ENCODE peak calls at places on chromosome 20, in nine cellular contexts. R is fibroblast of lung, O is psoas muscle, L is NCI-H2029, B is foreskin keratinocyte, N is amygdala, E is ecto neural progenitor cell, V is kidney, P is ovary. D is an unnamed sample.
A peak's percentile ranks its signal among the peaks of the same experiment; 100 is the strongest.

GRCh38 chr20:47272893-47273590 is 83.5 kb downstream of the ZMYND8 start:
- DNase-seq in B (peak; percentile 56), R (peak; percentile 69), O (no peak), L (peak; percentile 54), V (no peak), N (no peak), P (peak; percentile 46), E (no peak), D (no peak)

GRCh38 chr20:35166242-35166830 is 5.5 kb upstream of the PROCR start:
- DNase-seq in P (peak; percentile 58), L (no peak), B (no peak), N (no peak), V (peak; percentile 86), R (no peak), O (peak; percentile 67), E (no peak), D (no peak)

GRCh38 chr20:36117638-36118037 is 36.9 kb upstream of the EPB41L1 start:
- DNase-seq in V (no peak), E (no peak), L (no peak), B (no peak), R (no peak), O (no peak), P (no peak), N (no peak), D (no peak)

GRCh38 chr20:36574278-36575065 is 1.1 kb downstream of the TGIF2 start:
- DNase-seq in N (no peak), P (peak; percentile 78), O (peak; percentile 65), E (peak; percentile 81), L (no peak), B (no peak), R (peak; percentile 59), V (peak; percentile 86), D (no peak)

GRCh38 chr20:23130622-23130916 is 44.4 kb upstream of the CD93 start:
- DNase-seq in E (no peak), P (no peak), L (no peak), O (no peak), N (no peak), R (no peak), V (no peak), B (no peak), D (no peak)

GRCh38 chr20:47493175-47493953 is 8.3 kb upstream of the NCOA3 start:
- DNase-seq in E (no peak), N (no peak), V (peak; percentile 89), P (peak; percentile 96), B (peak; percentile 65), L (peak; percentile 80), R (peak; percentile 70), O (peak; percentile 93), D (no peak)

GRCh38 chr20:57027752-57028151 is 238.7 kb downstream of the BMP7 start:
- DNase-seq in N (no peak), E (no peak), V (no peak), P (no peak), R (no peak), B (no peak), L (no peak), O (no peak), D (no peak)

GRCh38 chr20:61671559-61671958 is 394.1 kb downstream of the TAF4 start:
- DNase-seq in L (no peak), V (no peak), N (no peak), R (no peak), P (no peak), B (no peak), E (no peak), O (no peak), D (no peak)

GRCh38 chr20:41300383-41300782 is 17.1 kb downstream of the ZHX3 start:
- DNase-seq in L (peak; percentile 43), B (no peak), E (no peak), O (no peak), N (no peak), P (no peak), R (no peak), V (no peak), D (no peak)

GRCh38 chr20:60867589-60867988 is 384.5 kb upstream of the CDH4 start:
- DNase-seq in V (no peak), B (no peak), N (no peak), O (no peak), P (no peak), L (peak; percentile 45), R (no peak), E (no peak), D (no peak)

GRCh38 chr20:37239026-37239451 is 22.6 kb downstream of the GHRH start:
- DNase-seq in N (no peak), V (no peak), R (peak; percentile 69), L (no peak), P (no peak), O (no peak), B (no peak), E (no peak), D (no peak)

GRCh38 chr20:25304025-25304549 is 56.2 kb downstream of the PYGB start:
- DNase-seq in B (no peak), E (no peak), O (peak; percentile 16), P (no peak), N (no peak), L (no peak), V (no peak), R (no peak), D (no peak)

GRCh38 chr20:58870293-58871014 is 17.9 kb downstream of the GNAS start:
- DNase-seq in E (peak; percentile 76), V (no peak), B (no peak), O (peak; percentile 81), N (peak; percentile 27), L (peak; percentile 44), R (no peak), P (peak; percentile 72), D (no peak)

GRCh38 chr20:46991850-46992639 is 97.4 kb downstream of the EYA2 start:
- DNase-seq in V (no peak), O (no peak), E (no peak), P (no peak), R (no peak), L (no peak), N (no peak), B (no peak), D (no peak)

GRCh38 chr20:59007758-59008511 is 881 bp upstream of the CTSZ start:
- DNase-seq in R (no peak), L (no peak), O (peak; percentile 69), E (no peak), V (peak; percentile 78), P (no peak), B (no peak), N (peak; percentile 13), D (no peak)

GRCh38 chr20:19932170-19932667 is 84.9 kb upstream of the NAA20 start:
- DNase-seq in E (no peak), O (no peak), P (no peak), L (no peak), N (no peak), R (peak; percentile 91), V (no peak), B (peak; percentile 35), D (no peak)

GRCh38 chr20:58555078-58555765 is 40.0 kb upstream of the APCDD1L start:
- DNase-seq in O (no peak), P (no peak), R (peak; percentile 93), B (peak; percentile 79), L (no peak), V (no peak), E (no peak), N (no peak), D (no peak)

GRCh38 chr20:10239954-10240353 is 21.3 kb downstream of the SNAP25 start:
- DNase-seq in R (no peak), L (peak; percentile 92), P (no peak), B (peak; percentile 76), E (no peak), O (no peak), N (no peak), V (peak; percentile 70), D (no peak)

GRCh38 chr20:51022803-51023616 is at the start of gene KCNG1:
- DNase-seq in B (peak; percentile 56), P (no peak), E (peak; percentile 89), V (peak; percentile 88), R (peak; percentile 78), O (peak; percentile 67), L (no peak), N (peak; percentile 62), D (no peak)

GRCh38 chr20:57374343-57374930 is 16.8 kb upstream of the RBM38 start:
- DNase-seq in V (peak; percentile 27), E (no peak), B (no peak), N (no peak), R (no peak), L (no peak), P (no peak), O (no peak), D (no peak)

GRCh38 chr20:53949319-53949839 is 121.0 kb downstream of the BCAS1 start:
- DNase-seq in R (peak; percentile 99), L (no peak), V (peak; percentile 88), O (no peak), E (no peak), P (no peak), B (peak; percentile 88), N (no peak), D (no peak)

GRCh38 chr20:19120569-19120968 is 91.9 kb upstream of the SLC24A3 start:
- DNase-seq in O (no peak), N (no peak), R (no peak), B (no peak), V (no peak), P (no peak), L (no peak), E (no peak), D (no peak)

GRCh38 chr20:31845300-31845863 is at the start of gene FOXS1:
- DNase-seq in L (no peak), N (peak; percentile 13), V (peak; percentile 85), B (no peak), R (no peak), E (peak; percentile 84), P (peak; percentile 44), O (peak; percentile 65), D (no peak)

GRCh38 chr20:44031822-44032582 is 117.3 kb downstream of the TOX2 start:
- DNase-seq in N (no peak), E (peak; percentile 38), B (no peak), O (no peak), L (no peak), V (no peak), P (no peak), R (no peak), D (no peak)

GRCh38 chr20:3420211-3420707 is 12.8 kb upstream of the DNAAF9 start:
- DNase-seq in B (peak; percentile 93), L (peak; percentile 97), N (no peak), P (no peak), R (peak; percentile 42), V (no peak), O (peak; percentile 63), E (no peak), D (no peak)

GRCh38 chr20:59016795-59017492 is 2.3 kb upstream of the TUBB1 start:
- DNase-seq in R (peak; percentile 43), B (no peak), L (no peak), N (no peak), O (no peak), P (no peak), E (no peak), V (no peak), D (no peak)

GRCh38 chr20:57220187-57221165 is 46.0 kb downstream of the BMP7 start:
- DNase-seq in B (no peak), O (peak; percentile 12), E (no peak), L (no peak), R (no peak), V (no peak), N (no peak), P (no peak), D (no peak)

GRCh38 chr20:44211177-44212039 is 837 bp upstream of the OSER1 start:
- DNase-seq in O (no peak), R (no peak), B (peak; percentile 46), N (peak; percentile 6), E (no peak), L (peak; percentile 42), V (no peak), P (no peak), D (no peak)

GRCh38 chr20:45341939-45342862 is 6.0 kb downstream of the SDC4 start:
- DNase-seq in V (peak; percentile 91), P (peak; percentile 48), N (peak; percentile 40), B (peak; percentile 24), E (peak; percentile 70), L (peak; percentile 89), R (peak; percentile 79), O (peak; percentile 83), D (no peak)

GRCh38 chr20:29873946-29874345 is 1383.5 kb upstream of the DEFB115 start:
- DNase-seq in B (peak; percentile 7), P (no peak), L (no peak), V (peak; percentile 90), R (peak; percentile 49), E (peak; percentile 79), O (peak; percentile 72), N (no peak), D (peak; percentile 97)

GRCh38 chr20:48364688-48365421 is 462.9 kb downstream of the PREX1 start:
- DNase-seq in N (no peak), P (no peak), B (no peak), V (no peak), E (no peak), O (no peak), L (no peak), R (no peak), D (no peak)